ENCODE peak calls at places on chromosome 17, in five cellular contexts. K is left cardiac atrium, C is fibroblast of the aortic adventitia, N is T-helper 1 cell, O is kidney epithelial cell. T is an unnamed sample.

GRCh38 chr17:16886655-16887322 is 85.1 kb downstream of the TNFRSF13B start:
- DNase-seq in K (no peak), C (no peak), N (no peak), O (no peak), T (no peak)

GRCh38 chr17:56598471-56598870 is 5.0 kb downstream of the NOG start:
- DNase-seq in K (no peak), C (no peak), N (no peak), O (peak), T (no peak)

GRCh38 chr17:50111687-50112655 is 16.8 kb downstream of the PDK2 start:
- DNase-seq in K (peak), C (no peak), N (no peak), O (no peak), T (peak)

GRCh38 chr17:70332811-70333210 is 163.5 kb downstream of the KCNJ2 start:
- DNase-seq in K (no peak), C (no peak), N (no peak), O (no peak), T (no peak)

GRCh38 chr17:49269356-49269755 is 38.8 kb upstream of the PHOSPHO1 start:
- DNase-seq in K (no peak), C (no peak), N (no peak), O (no peak), T (no peak)

GRCh38 chr17:40794466-40794865 is 5.3 kb downstream of the KRT28 start:
- DNase-seq in K (no peak), C (no peak), N (no peak), O (no peak), T (no peak)

GRCh38 chr17:46774108-46774737 is 44.3 kb downstream of the WNT3 start:
- DNase-seq in K (no peak), C (peak), N (no peak), O (no peak), T (no peak)

GRCh38 chr17:74205274-74205673 is 1.8 kb downstream of the RPL38 start:
- DNase-seq in K (no peak), C (no peak), N (no peak), O (no peak), T (no peak)

GRCh38 chr17:57073626-57074025 is 11.4 kb upstream of the AKAP1 start:
- DNase-seq in K (no peak), C (no peak), N (no peak), O (no peak), T (no peak)

GRCh38 chr17:32161029-32161428 is 18.7 kb downstream of the RHOT1 start:
- DNase-seq in K (no peak), C (no peak), N (no peak), O (no peak), T (no peak)

GRCh38 chr17:19384723-19385391 is 2.1 kb downstream of the MFAP4 start:
- DNase-seq in K (peak), C (peak), N (no peak), O (no peak), T (peak)

GRCh38 chr17:74354123-74354522 is 7.5 kb downstream of the BTBD17 start:
- DNase-seq in K (peak), C (no peak), N (no peak), O (no peak), T (peak)

GRCh38 chr17:59439711-59440110 is 108.3 kb downstream of the YPEL2 start:
- DNase-seq in K (no peak), C (no peak), N (no peak), O (no peak), T (no peak)